ENCODE peak calls at places on chromosomes 1 and 21, in six cellular contexts. T is activated CD4-positive, alpha-beta T cell treated with anti-CD3 and anti-CD28 coated beads, Interleukin-2, amount 50 U/mL, for 1 hour; M is stimulated activated CD4-positive, alpha-beta T cell treated with anti-CD3 and anti-CD28 coated beads, Interleukin-4, amount 100 ng/mL, for 48 hours; U is fibroblast of the conjunctiva; G is AG09319; V is amniotic stem cell. P is an unnamed sample.

GRCh38 chr1:51088474-51088873 is 13.6 kb upstream of the C1orf185 start:
- DNase-seq in T (no peak), M (no peak), U (no peak), G (no peak), V (no peak), P (no peak)

GRCh38 chr1:53135735-53136114 is 6.7 kb downstream of the SLC1A7 start:
- DNase-seq in T (no peak), M (no peak), U (peak), G (peak), V (peak), P (no peak)

GRCh38 chr1:37038079-37038702 is 3.9 kb upstream of the GRIK3 start:
- DNase-seq in T (no peak), M (no peak), U (no peak), G (no peak), V (no peak), P (no peak)

GRCh38 chr1:91605566-91605965 is 104.9 kb downstream of the CDC7 start:
- DNase-seq in T (no peak), M (no peak), U (no peak), G (no peak), V (no peak), P (no peak)

GRCh38 chr1:176466514-176466913 is 3.5 kb downstream of the PAPPA2 start:
- DNase-seq in T (no peak), M (no peak), U (no peak), G (no peak), V (no peak), P (no peak)

GRCh38 chr1:19009126-19009881 is 52.8 kb upstream of the IFFO2 start:
- DNase-seq in T (no peak), M (no peak), U (no peak), G (no peak), V (no peak), P (no peak)

GRCh38 chr1:117758444-117759316 is 152.8 kb downstream of the TENT5C start:
- DNase-seq in T (peak), M (peak), U (peak), G (peak), V (peak), P (peak)

GRCh38 chr1:66371233-66372005 is 162.5 kb upstream of the SGIP1 start:
- DNase-seq in T (no peak), M (no peak), U (no peak), G (no peak), V (peak), P (no peak)

GRCh38 chr1:207748737-207749528 is 2.9 kb upstream of the CD46 start:
- DNase-seq in T (no peak), M (no peak), U (no peak), G (no peak), V (no peak), P (no peak)

GRCh38 chr1:3548156-3548893 is 63.0 kb downstream of the MEGF6 start:
- DNase-seq in T (no peak), M (no peak), U (no peak), G (no peak), V (peak), P (no peak)

GRCh38 chr21:42189860-42190491 is 29.0 kb upstream of the ABCG1 start:
- DNase-seq in T (no peak), M (peak), U (no peak), G (no peak), V (no peak), P (no peak)

GRCh38 chr1:56881417-56881816 is 26.8 kb downstream of the C8A start:
- DNase-seq in T (no peak), M (no peak), U (no peak), G (no peak), V (no peak), P (no peak)

GRCh38 chr1:101025283-101025679 is 303 bp downstream of the DPH5 start:
- DNase-seq in T (peak), M (peak), U (no peak), G (no peak), V (no peak), P (no peak)

GRCh38 chr1:14340244-14340800 is 258.2 kb upstream of the KAZN start:
- DNase-seq in T (no peak), M (no peak), U (peak), G (peak), V (no peak), P (no peak)

GRCh38 chr1:155226910-155227260 is 18.4 kb downstream of the MTX1 start:
- DNase-seq in T (peak), M (peak), U (no peak), G (no peak), V (no peak), P (peak)

GRCh38 chr21:36147891-36148290 is 8.7 kb upstream of the DOP1B start:
- DNase-seq in T (no peak), M (no peak), U (no peak), G (no peak), V (no peak), P (no peak)

GRCh38 chr1:19980298-19980697 is 880 bp upstream of the PLA2G2A start:
- DNase-seq in T (no peak), M (no peak), U (no peak), G (no peak), V (no peak), P (no peak)

GRCh38 chr1:24020470-24020869 is 40.3 kb upstream of the SRSF10 start:
- DNase-seq in T (no peak), M (no peak), U (no peak), G (no peak), V (no peak), P (no peak)

GRCh38 chr1:54268714-54269297 is 68.8 kb downstream of the MRPL37 start:
- DNase-seq in T (no peak), M (no peak), U (no peak), G (no peak), V (no peak), P (no peak)

GRCh38 chr1:61412601-61413000 is 312.3 kb downstream of the TM2D1 start:
- DNase-seq in T (no peak), M (no peak), U (no peak), G (no peak), V (no peak), P (no peak)

GRCh38 chr21:28444567-28444966 is 548.1 kb downstream of the LTN1 start:
- DNase-seq in T (no peak), M (no peak), U (no peak), G (no peak), V (no peak), P (no peak)

GRCh38 chr1:92484472-92485373 is 2.0 kb downstream of the GFI1 start:
- DNase-seq in T (peak), M (no peak), U (no peak), G (no peak), V (no peak), P (peak)

GRCh38 chr1:212225416-212225815 is 59.8 kb upstream of the PPP2R5A start:
- DNase-seq in T (no peak), M (no peak), U (no peak), G (no peak), V (no peak), P (peak)

GRCh38 chr1:109208847-109209463 is 4.8 kb upstream of the SARS1 start:
- DNase-seq in T (no peak), M (no peak), U (no peak), G (no peak), V (no peak), P (no peak)

GRCh38 chr1:173267453-173267945 is 60.4 kb upstream of the TNFSF4 start:
- DNase-seq in T (no peak), M (no peak), U (no peak), G (no peak), V (no peak), P (no peak)

GRCh38 chr1:50139339-50139738 is 30.6 kb downstream of the ELAVL4 start:
- DNase-seq in T (no peak), M (no peak), U (no peak), G (no peak), V (no peak), P (no peak)

GRCh38 chr21:39084979-39085729 is 98.1 kb downstream of the PSMG1 start:
- DNase-seq in T (no peak), M (no peak), U (no peak), G (no peak), V (no peak), P (no peak)

GRCh38 chr1:116710326-116711060 is 43.0 kb upstream of the IGSF3 start:
- DNase-seq in T (no peak), M (no peak), U (no peak), G (no peak), V (no peak), P (no peak)

GRCh38 chr1:86739901-86740507 is 35.6 kb downstream of the SH3GLB1 start:
- DNase-seq in T (no peak), M (no peak), U (no peak), G (no peak), V (no peak), P (no peak)

GRCh38 chr1:166119678-166120077 is 47.1 kb downstream of the FAM78B start:
- DNase-seq in T (no peak), M (no peak), U (no peak), G (no peak), V (no peak), P (no peak)

GRCh38 chr1:112707217-112708001 is 482 bp upstream of the RHOC start:
- DNase-seq in T (peak), M (peak), U (peak), G (peak), V (peak), P (no peak)

GRCh38 chr1:236163460-236164153 is 21.3 kb downstream of the GPR137B start:
- DNase-seq in T (no peak), M (no peak), U (no peak), G (no peak), V (no peak), P (no peak)

GRCh38 chr1:64745181-64745985 is 508 bp downstream of the RAVER2 start:
- DNase-seq in T (peak), M (no peak), U (peak), G (no peak), V (no peak), P (no peak)

GRCh38 chr1:147217142-147217541 is 8.0 kb downstream of the FMO5 start:
- DNase-seq in T (no peak), M (no peak), U (no peak), G (no peak), V (no peak), P (no peak)